ENCODE peak calls at places on chromosomes 7 and 10, in four cellular contexts. L, N, J and K are unnamed samples.
A peak's percentile ranks its signal among the peaks of the same experiment; 100 is the strongest.

GRCh38 chr7:105759670-105760548 is 116.5 kb downstream of the ATXN7L1 start:
- DNase-seq in N (peak; percentile 85), L (no peak), J (peak; percentile 78), K (peak; percentile 82)

GRCh38 chr7:142436601-142437000 is 178.7 kb upstream of the PRSS58 start:
- DNase-seq in L (no peak), N (no peak), J (peak; percentile 25), K (no peak)

GRCh38 chr7:5477723-5478531 is 54.3 kb upstream of the TNRC18 start:
- DNase-seq in N (no peak), J (no peak), L (no peak), K (no peak)

GRCh38 chr7:24865994-24866615 is 108.8 kb upstream of the GSDME start:
- DNase-seq in J (no peak), N (no peak), L (no peak), K (no peak)

GRCh38 chr7:116403265-116403664 is 96.3 kb upstream of the CAV2 start:
- DNase-seq in J (peak; percentile 38), N (no peak), L (no peak), K (peak; percentile 72)

GRCh38 chr7:981793-982510 is 1.0 kb upstream of the CYP2W1 start:
- DNase-seq in L (no peak), N (no peak), J (no peak), K (no peak)

GRCh38 chr10:9814285-9814866 is 1203.3 kb upstream of the CELF2 start:
- DNase-seq in L (no peak), N (no peak), J (peak; percentile 75), K (no peak)

GRCh38 chr10:96497391-96497790 is 16.3 kb downstream of the TLL2 start:
- DNase-seq in N (no peak), L (no peak), J (no peak), K (no peak)

GRCh38 chr10:7192831-7193348 is 217.9 kb downstream of the SFMBT2 start:
- DNase-seq in J (no peak), N (no peak), L (no peak), K (no peak)

GRCh38 chr10:52334595-52334994 is 20.5 kb downstream of the DKK1 start:
- DNase-seq in L (no peak), N (peak; percentile 93), J (peak; percentile 57), K (no peak)

GRCh38 chr7:155356323-155357105 is 58.8 kb downstream of the INSIG1 start:
- DNase-seq in N (peak; percentile 61), L (peak; percentile 8), J (no peak), K (no peak)

GRCh38 chr7:38438938-38439337 is 165.5 kb upstream of the TARP start:
- DNase-seq in J (no peak), N (no peak), L (no peak), K (no peak)

GRCh38 chr7:106824458-106824857 is 40.6 kb upstream of the PIK3CG start:
- DNase-seq in J (peak; percentile 21), N (peak; percentile 75), L (no peak), K (no peak)

GRCh38 chr7:2109936-2110585 is 122.7 kb downstream of the MAD1L1 start:
- DNase-seq in J (peak; percentile 94), L (no peak), N (peak; percentile 97), K (peak; percentile 80)

GRCh38 chr7:2107386-2108085 is 125.2 kb downstream of the MAD1L1 start:
- DNase-seq in N (no peak), L (no peak), J (no peak), K (no peak)

GRCh38 chr7:2110586-2111396 is 122.0 kb downstream of the MAD1L1 start:
- DNase-seq in L (no peak), N (no peak), J (no peak), K (peak; percentile 13)

GRCh38 chr7:2108501-2109250 is 124.1 kb downstream of the MAD1L1 start:
- DNase-seq in L (no peak), J (no peak), N (no peak), K (no peak)

DNA sequence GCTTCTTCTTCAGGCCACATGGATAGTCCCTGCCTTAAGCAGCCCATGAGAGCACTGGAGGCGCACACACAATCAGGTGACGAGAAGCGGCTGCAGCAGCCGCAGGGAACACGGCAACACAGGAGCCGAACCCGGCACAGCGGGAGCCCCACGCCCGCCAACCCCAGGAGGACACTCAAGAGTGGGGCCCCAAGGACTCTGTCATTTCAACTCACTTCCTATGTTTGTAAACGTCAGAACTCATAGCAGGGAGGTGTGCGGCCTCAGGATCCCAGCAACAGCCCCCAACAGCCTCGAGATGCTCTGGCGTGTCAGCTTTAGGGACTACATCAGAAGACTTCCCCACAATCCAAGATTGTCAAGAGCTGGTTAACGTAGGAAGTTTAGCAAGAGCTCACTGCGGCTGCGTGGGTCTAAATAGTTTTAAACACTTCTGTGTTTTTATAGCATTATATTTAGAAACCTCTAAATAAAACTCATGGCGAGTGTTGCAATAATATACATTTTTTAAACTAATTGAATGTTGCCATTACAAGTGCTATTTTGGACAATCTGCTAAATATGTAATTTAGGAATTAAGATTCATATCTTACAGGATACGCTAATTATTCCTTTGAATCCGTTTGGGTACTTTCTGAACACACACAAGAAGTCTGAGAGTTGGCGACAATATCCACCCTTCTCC is 123.4 kb downstream of the MAD1L1 start:
- DNase-seq in J (no peak), N (no peak), L (no peak), K (no peak)
- H3K4me3 ChIP-seq in J (no peak overlapping the region), N (peak overlapping the region; percentile 7), L (no peak overlapping the region), K (no peak overlapping the region)

GRCh38 chr10:21513035-21513434 is 12.4 kb downstream of the SKIDA1 start:
- DNase-seq in L (no peak), J (no peak), N (no peak), K (no peak)
- H3K4me3 ChIP-seq in L (no peak overlapping the region), J (no peak overlapping the region), N (no peak overlapping the region), K (no peak overlapping the region)

GRCh38 chr10:113802997-113803396 is 50.9 kb downstream of the DCLRE1A start:
- DNase-seq in N (no peak), L (no peak), J (no peak), K (no peak)

GRCh38 chr10:113808168-113808567 is 45.7 kb downstream of the DCLRE1A start:
- DNase-seq in J (no peak), L (no peak), N (no peak), K (no peak)

DNA sequence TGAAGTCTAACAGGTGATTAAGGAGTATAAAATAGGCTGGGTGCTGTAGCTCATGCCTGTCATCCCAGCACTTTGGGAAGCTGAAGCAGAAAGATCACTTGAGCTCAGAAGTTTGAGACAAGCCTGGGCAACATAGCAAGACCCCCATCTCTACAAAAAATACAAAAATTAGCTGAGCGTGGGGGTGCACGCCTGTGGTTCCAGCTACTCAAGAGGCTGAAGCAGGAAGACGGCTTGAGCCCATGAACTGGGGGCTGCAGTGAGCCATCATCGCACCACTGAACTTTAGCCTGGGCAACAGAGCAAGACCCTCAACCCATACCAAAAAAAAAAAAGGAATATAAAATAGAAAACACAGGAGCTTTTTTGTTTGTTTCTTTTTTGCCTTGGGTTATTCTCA is 47.4 kb downstream of the DCLRE1A start:
- DNase-seq in L (no peak), N (no peak), J (no peak), K (no peak)
- H3K4me3 ChIP-seq in L (no peak overlapping the region), N (no peak overlapping the region), J (no peak overlapping the region), K (no peak overlapping the region)

GRCh38 chr10:101843032-101843991 is at the start of gene KCNIP2:
- DNase-seq in L (no peak), J (no peak), N (no peak), K (no peak)
- H3K4me3 ChIP-seq in L (peak within 1 kb of the TSS; percentile 35), J (no peak within 1 kb of the TSS), N (no peak within 1 kb of the TSS), K (no peak within 1 kb of the TSS)

DNA sequence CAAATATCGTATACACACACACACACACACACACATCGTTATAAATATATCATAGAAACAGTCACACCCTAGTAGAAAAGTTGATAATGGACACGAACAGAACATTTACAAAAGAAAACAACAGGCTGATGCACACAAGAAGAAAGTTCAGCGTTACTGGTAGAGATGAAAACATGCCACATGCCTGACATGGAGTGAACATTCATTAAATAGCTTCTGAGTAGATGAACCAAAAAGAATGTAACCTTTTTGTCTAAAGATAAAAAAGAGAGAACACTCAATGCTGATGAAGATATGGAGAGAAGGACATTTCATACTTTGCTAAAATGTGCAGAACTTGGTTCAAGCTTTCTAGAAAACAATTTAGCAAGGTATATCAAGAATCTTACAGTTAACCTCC is 173.4 kb upstream of the KLF14 start:
- DNase-seq in L (no peak), N (peak; percentile 10), J (no peak), K (no peak)
- H3K4me3 ChIP-seq in L (no peak overlapping the region), N (peak overlapping the region; percentile 61), J (no peak overlapping the region), K (peak overlapping the region; percentile 0)

GRCh38 chr7:66150471-66150870 is 35.8 kb downstream of the CRCP start:
- DNase-seq in J (peak; percentile 55), L (no peak), N (no peak), K (peak; percentile 98)
- H3K4me3 ChIP-seq in J (no peak overlapping the region), L (peak overlapping the region; percentile 1), N (no peak overlapping the region), K (no peak overlapping the region)

GRCh38 chr10:114525368-114525949 is 121.2 kb upstream of the AFAP1L2 start:
- DNase-seq in J (no peak), N (no peak), L (no peak), K (peak; percentile 14)
- H3K4me3 ChIP-seq in J (no peak overlapping the region), N (peak overlapping the region; percentile 67), L (peak overlapping the region; percentile 55), K (no peak overlapping the region)

GRCh38 chr7:98209166-98209920 is 1.9 kb upstream of the BHLHA15 start:
- DNase-seq in N (no peak), J (no peak), L (no peak), K (no peak)

GRCh38 chr7:98212532-98213041 is 1.3 kb downstream of the BHLHA15 start:
- DNase-seq in N (no peak), L (peak; percentile 54), J (no peak), K (no peak)

GRCh38 chr7:98211676-98212531 is 665 bp downstream of the BHLHA15 start:
- DNase-seq in L (peak; percentile 60), J (no peak), N (no peak), K (no peak)

GRCh38 chr7:98211221-98211675 is at the start of gene BHLHA15:
- DNase-seq in N (peak; percentile 52), L (peak; percentile 53), J (no peak), K (no peak)

GRCh38 chr7:98210513-98211220 is 572 bp upstream of the BHLHA15 start:
- DNase-seq in J (no peak), L (peak; percentile 52), N (no peak), K (no peak)
- H3K4me3 ChIP-seq in J (peak overlapping the region; percentile 32), L (peak overlapping the region; percentile 41), N (peak overlapping the region; percentile 30), K (peak overlapping the region; percentile 41)